ENCODE peak calls at places on chromosomes 2 and 18, in seven cellular contexts. One of them, this sample, is unnamed.

GRCh38 chr2:215178121-215178520 is 39.7 kb upstream of the ABCA12 start:
- DNase-seq in hepatocyte: no peak
- DNase-seq in CD14-positive monocyte: no peak
- DNase-seq in HTR-8/SVneo: no peak
- DNase-seq in glutamatergic neuron: no peak
- DNase-seq in M059J: peak
- DNase-seq in GM10248: no peak
- DNase-seq in this sample: no peak

GRCh38 chr18:711693-712400 is 583 bp downstream of the ENOSF1 start:
- DNase-seq in GM10248: peak
- DNase-seq in HTR-8/SVneo: peak
- DNase-seq in CD14-positive monocyte: peak
- DNase-seq in hepatocyte: peak
- DNase-seq in M059J: peak
- DNase-seq in glutamatergic neuron: peak
- DNase-seq in this sample: peak

GRCh38 chr2:40962026-40962425 is 510.1 kb upstream of the SLC8A1 start:
- DNase-seq in glutamatergic neuron: no peak
- DNase-seq in GM10248: no peak
- DNase-seq in M059J: no peak
- DNase-seq in CD14-positive monocyte: no peak
- DNase-seq in HTR-8/SVneo: no peak
- DNase-seq in hepatocyte: no peak
- DNase-seq in this sample: no peak

GRCh38 chr2:118102433-118103082 is 14.3 kb downstream of the INSIG2 start:
- DNase-seq in hepatocyte: no peak
- DNase-seq in HTR-8/SVneo: no peak
- DNase-seq in CD14-positive monocyte: no peak
- DNase-seq in GM10248: no peak
- DNase-seq in M059J: peak
- DNase-seq in glutamatergic neuron: no peak
- DNase-seq in this sample: no peak

GRCh38 chr2:99861376-99861760 is 281.0 kb downstream of the AFF3 start:
- DNase-seq in hepatocyte: no peak
- DNase-seq in HTR-8/SVneo: no peak
- DNase-seq in GM10248: peak
- DNase-seq in M059J: no peak
- DNase-seq in glutamatergic neuron: no peak
- DNase-seq in CD14-positive monocyte: no peak
- DNase-seq in this sample: no peak

GRCh38 chr18:45658756-45659155 is 43.5 kb downstream of the SLC14A2 start:
- DNase-seq in hepatocyte: no peak
- DNase-seq in GM10248: no peak
- DNase-seq in HTR-8/SVneo: no peak
- DNase-seq in glutamatergic neuron: no peak
- DNase-seq in CD14-positive monocyte: no peak
- DNase-seq in M059J: peak
- DNase-seq in this sample: no peak

GRCh38 chr2:18299423-18300212 is 260.8 kb downstream of the RDH14 start:
- DNase-seq in glutamatergic neuron: no peak
- DNase-seq in CD14-positive monocyte: no peak
- DNase-seq in GM10248: no peak
- DNase-seq in hepatocyte: peak
- DNase-seq in M059J: peak
- DNase-seq in HTR-8/SVneo: peak
- DNase-seq in this sample: peak

GRCh38 chr2:127084611-127085031 is 22.3 kb downstream of the BIN1 start:
- DNase-seq in M059J: peak
- DNase-seq in CD14-positive monocyte: no peak
- DNase-seq in glutamatergic neuron: no peak
- DNase-seq in hepatocyte: peak
- DNase-seq in HTR-8/SVneo: no peak
- DNase-seq in GM10248: no peak
- DNase-seq in this sample: no peak

GRCh38 chr2:120938132-120938771 is 202.6 kb downstream of the GLI2 start:
- DNase-seq in HTR-8/SVneo: no peak
- DNase-seq in glutamatergic neuron: no peak
- DNase-seq in hepatocyte: no peak
- DNase-seq in CD14-positive monocyte: no peak
- DNase-seq in GM10248: no peak
- DNase-seq in M059J: no peak
- DNase-seq in this sample: no peak

GRCh38 chr2:54599914-54600313 is 123.5 kb upstream of the EML6 start:
- DNase-seq in CD14-positive monocyte: no peak
- DNase-seq in M059J: peak
- DNase-seq in GM10248: no peak
- DNase-seq in glutamatergic neuron: no peak
- DNase-seq in hepatocyte: no peak
- DNase-seq in HTR-8/SVneo: no peak
- DNase-seq in this sample: no peak

GRCh38 chr2:227127236-227127635 is 36.8 kb downstream of the COL4A4 start:
- DNase-seq in glutamatergic neuron: no peak
- DNase-seq in GM10248: no peak
- DNase-seq in CD14-positive monocyte: no peak
- DNase-seq in hepatocyte: no peak
- DNase-seq in M059J: no peak
- DNase-seq in HTR-8/SVneo: no peak
- DNase-seq in this sample: no peak

GRCh38 chr2:26564121-26564520 is 77.0 kb downstream of the CIB4 start:
- DNase-seq in HTR-8/SVneo: no peak
- DNase-seq in hepatocyte: no peak
- DNase-seq in CD14-positive monocyte: no peak
- DNase-seq in glutamatergic neuron: peak
- DNase-seq in GM10248: no peak
- DNase-seq in M059J: no peak
- DNase-seq in this sample: no peak

GRCh38 chr2:215880970-215881369 is 132.4 kb downstream of the MREG start:
- DNase-seq in M059J: no peak
- DNase-seq in HTR-8/SVneo: no peak
- DNase-seq in GM10248: peak
- DNase-seq in hepatocyte: no peak
- DNase-seq in CD14-positive monocyte: no peak
- DNase-seq in glutamatergic neuron: peak
- DNase-seq in this sample: no peak

GRCh38 chr18:76937597-76937996 is 115.2 kb downstream of the ZNF236 start:
- DNase-seq in HTR-8/SVneo: no peak
- DNase-seq in glutamatergic neuron: no peak
- DNase-seq in GM10248: no peak
- DNase-seq in hepatocyte: no peak
- DNase-seq in M059J: no peak
- DNase-seq in CD14-positive monocyte: no peak
- DNase-seq in this sample: no peak

GRCh38 chr2:218569661-218570500 is 1.2 kb downstream of the CNOT9 start:
- DNase-seq in M059J: peak
- DNase-seq in glutamatergic neuron: no peak
- DNase-seq in hepatocyte: peak
- DNase-seq in GM10248: no peak
- DNase-seq in HTR-8/SVneo: peak
- DNase-seq in CD14-positive monocyte: no peak
- DNase-seq in this sample: no peak

GRCh38 chr2:142323206-142323605 is 192.4 kb upstream of the LRP1B start:
- DNase-seq in GM10248: no peak
- DNase-seq in glutamatergic neuron: no peak
- DNase-seq in hepatocyte: no peak
- DNase-seq in M059J: no peak
- DNase-seq in CD14-positive monocyte: no peak
- DNase-seq in HTR-8/SVneo: no peak
- DNase-seq in this sample: no peak

This sample was measured in H54.